ENCODE peak calls at places on chromosomes 5 and 9, in six cellular contexts. Q, Z, S, Y, T and L are unnamed samples.
A peak's percentile ranks its signal among the peaks of the same experiment; 100 is the strongest.

GRCh38 chr9:14106699-14107098 is 207.2 kb downstream of the NFIB start:
- DNase-seq in Q (no peak), T (no peak), Y (no peak), Z (no peak), S (no peak), L (no peak)

GRCh38 chr9:125815568-125815967 is 68.4 kb downstream of the PBX3 start:
- DNase-seq in Z (no peak), S (no peak), T (no peak), Y (peak; percentile 34), Q (peak; percentile 73), L (no peak)

GRCh38 chr9:124412228-124412575 is 3.0 kb downstream of the PSMB7 start:
- DNase-seq in Z (no peak), Y (no peak), Q (no peak), S (no peak), T (no peak), L (no peak)

GRCh38 chr9:36258989-36259315 is 704 bp upstream of the GNE start:
- DNase-seq in Z (no peak), S (no peak), Q (no peak), T (no peak), Y (no peak), L (no peak)

GRCh38 chr9:5939530-5939929 is 48.8 kb downstream of the MLANA start:
- DNase-seq in Y (no peak), Z (no peak), T (no peak), S (no peak), Q (no peak), L (no peak)

GRCh38 chr5:126448720-126449119 is 25.5 kb downstream of the GRAMD2B start:
- DNase-seq in Y (no peak), Q (no peak), Z (no peak), S (no peak), T (no peak), L (no peak)

GRCh38 chr5:145852990-145853389 is 17.8 kb upstream of the PRELID2 start:
- DNase-seq in T (no peak), S (no peak), Y (no peak), Q (no peak), Z (no peak), L (no peak)

GRCh38 chr5:1514027-1514818 is 9.5 kb downstream of the LPCAT1 start:
- DNase-seq in S (no peak), Z (no peak), Q (no peak), T (peak; percentile 40), Y (no peak), L (no peak)

GRCh38 chr5:20266068-20266467 is 278.1 kb upstream of the CDH18 start:
- DNase-seq in Y (no peak), Q (no peak), T (no peak), S (no peak), Z (no peak), L (no peak)

GRCh38 chr9:113359385-113359784 is 10.0 kb downstream of the BSPRY start:
- DNase-seq in S (no peak), Y (no peak), Z (no peak), T (no peak), Q (no peak), L (no peak)

GRCh38 chr5:177366528-177367322 is 9.0 kb downstream of the RGS14 start:
- DNase-seq in T (peak; percentile 97), Z (peak; percentile 97), Q (peak; percentile 96), S (peak; percentile 87), Y (peak; percentile 68), L (peak; percentile 86)
- H4K8ac ChIP-seq in T (no peak overlapping the region), Z (peak overlapping the region; percentile 95), Q (no peak overlapping the region), S (no peak overlapping the region), Y (peak overlapping the region; percentile 84), L (peak overlapping the region; percentile 100)

DNA sequence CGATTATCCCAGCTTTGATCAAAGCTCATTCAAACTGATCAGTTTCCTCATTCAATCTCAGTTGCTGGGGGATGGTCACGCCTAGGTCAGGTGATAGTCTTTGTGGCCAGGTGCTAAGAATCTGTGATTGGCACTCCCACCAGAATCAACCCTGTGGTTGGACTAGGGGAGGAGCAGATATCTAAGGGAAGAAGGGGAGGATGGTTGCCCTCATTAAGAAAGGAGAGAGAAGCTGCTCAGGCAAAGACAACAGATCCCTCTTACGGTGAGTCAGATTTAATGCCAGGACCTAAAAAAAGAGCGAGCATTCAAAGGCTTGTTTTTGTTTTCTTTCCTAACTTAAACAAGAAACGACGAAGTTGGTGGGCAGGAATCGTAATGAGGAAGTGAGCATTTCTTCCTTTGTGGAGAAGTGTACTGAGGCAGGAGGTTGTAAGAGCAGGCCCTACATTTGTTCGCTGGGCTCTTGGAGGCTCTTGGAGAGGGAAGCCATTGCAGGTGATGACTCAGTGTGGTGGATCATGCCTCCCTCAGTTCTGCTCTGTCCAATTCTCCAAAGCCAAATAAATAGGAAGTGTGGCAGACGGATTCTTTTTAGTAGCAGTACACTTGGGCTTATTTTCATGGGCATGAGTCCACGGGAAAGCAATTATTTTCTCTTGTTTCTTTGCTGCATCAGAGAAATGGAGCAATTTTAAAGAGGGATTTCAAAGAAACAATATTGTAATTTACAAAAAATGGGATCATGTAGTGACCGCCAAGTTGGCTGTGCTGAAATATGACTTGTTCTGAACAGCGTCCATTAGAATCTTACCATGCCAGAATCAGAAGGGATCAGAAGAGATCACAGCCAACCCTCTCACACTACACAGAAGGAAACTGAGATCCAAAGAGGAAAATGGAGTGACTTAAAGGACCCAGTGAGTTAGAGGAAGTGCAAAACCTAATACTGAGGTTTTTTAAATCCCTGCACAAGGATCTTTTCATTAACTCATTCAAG is 18.7 kb upstream of the TGFBR1 start:
- DNase-seq in S (no peak), T (no peak), Z (no peak), Q (no peak), Y (peak; percentile 90), L (peak; percentile 56)
- H3K4me2 ChIP-seq in S (no peak overlapping the region), T (no peak overlapping the region), Z (no peak overlapping the region), Q (no peak overlapping the region), Y (peak overlapping the region; percentile 48), L (no peak overlapping the region)

GRCh38 chr5:140245926-140246325 is 57.0 kb downstream of the PFDN1 start:
- DNase-seq in S (no peak), Z (no peak), T (no peak), Q (no peak), Y (no peak), L (no peak)
- H4K8ac ChIP-seq in S (no peak overlapping the region), Z (no peak overlapping the region), T (no peak overlapping the region), Q (no peak overlapping the region), Y (no peak overlapping the region), L (peak overlapping the region; percentile 66)

DNA sequence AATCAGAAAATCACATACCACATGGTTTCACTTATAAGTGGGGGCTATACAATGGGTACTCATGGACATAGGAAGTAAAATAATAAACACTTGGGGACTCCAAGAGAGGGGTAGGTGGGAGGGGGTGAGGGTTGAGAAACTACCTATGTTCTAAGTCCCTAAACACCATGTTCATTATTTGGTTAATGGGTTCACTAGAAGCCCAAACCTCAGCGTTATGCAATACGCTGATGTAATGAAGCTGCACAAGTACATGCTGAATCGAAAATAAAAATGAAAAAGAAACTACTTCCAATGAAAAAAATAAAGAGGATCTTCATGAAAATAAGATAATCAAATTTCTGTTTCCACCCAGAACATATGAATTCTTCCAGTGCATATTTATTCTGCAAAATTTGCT is 208.5 kb downstream of the TMEM161B start:
- DNase-seq in Q (no peak), S (no peak), Y (no peak), Z (no peak), T (no peak), L (no peak)
- H3K4me2 ChIP-seq in Q (no peak overlapping the region), S (no peak overlapping the region), Y (no peak overlapping the region), Z (no peak overlapping the region), T (no peak overlapping the region), L (no peak overlapping the region)

GRCh38 chr5:177542816-177543472 is 11.4 kb downstream of the FAM193B start:
- DNase-seq in Q (no peak), T (no peak), S (peak; percentile 66), Y (no peak), Z (no peak), L (no peak)

GRCh38 chr5:177546262-177546741 is 8.1 kb downstream of the FAM193B start:
- DNase-seq in Z (no peak), T (no peak), Q (peak; percentile 77), Y (peak; percentile 99), S (no peak), L (peak; percentile 99)

GRCh38 chr5:177550120-177550519 is 4.2 kb downstream of the FAM193B start:
- DNase-seq in S (no peak), Y (no peak), Q (no peak), Z (no peak), T (no peak), L (no peak)

GRCh38 chr5:177545487-177546261 is 8.7 kb downstream of the FAM193B start:
- DNase-seq in Q (no peak), S (no peak), Y (peak; percentile 83), T (no peak), Z (no peak), L (peak; percentile 90)

DNA sequence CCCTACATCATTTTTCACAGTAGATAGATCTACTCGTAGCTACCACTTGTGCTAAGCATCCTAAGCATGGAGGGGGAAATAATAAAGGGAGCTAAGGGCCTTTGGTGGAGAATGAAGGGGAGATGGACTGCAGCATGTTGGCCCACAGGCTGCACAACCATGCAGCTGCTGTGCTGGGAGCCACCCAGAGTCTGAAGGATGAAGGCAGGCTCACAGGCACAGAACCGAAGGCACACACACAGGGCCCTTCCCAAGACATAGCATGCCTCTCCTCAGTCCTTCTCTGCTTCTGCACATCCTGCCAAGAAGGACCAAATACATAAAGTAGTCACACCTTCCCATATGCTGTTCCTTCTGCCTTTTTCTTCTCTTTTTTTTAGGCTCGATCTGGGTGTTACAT is 6.6 kb downstream of the FAM193B start:
- DNase-seq in S (no peak), T (no peak), Y (no peak), Z (no peak), Q (no peak), L (no peak)
- H4K8ac ChIP-seq in S (no peak overlapping the region), T (no peak overlapping the region), Y (no peak overlapping the region), Z (no peak overlapping the region), Q (no peak overlapping the region), L (peak overlapping the region; percentile 8)

GRCh38 chr9:137382728-137383452 is 40.1 kb downstream of the EXD3 start:
- DNase-seq in Y (no peak), T (peak; percentile 73), S (no peak), Z (peak; percentile 55), Q (peak; percentile 68), L (no peak)

GRCh38 chr9:137383453-137384115 is 39.4 kb downstream of the EXD3 start:
- DNase-seq in Y (no peak), T (peak; percentile 27), Q (no peak), S (no peak), Z (no peak), L (no peak)

GRCh38 chr9:137381501-137382443 is 41.2 kb downstream of the EXD3 start:
- DNase-seq in Y (no peak), T (peak; percentile 27), Q (no peak), Z (no peak), S (no peak), L (no peak)

GRCh38 chr9:137380606-137381005 is 42.4 kb downstream of the EXD3 start:
- DNase-seq in T (no peak), S (no peak), Q (no peak), Y (no peak), Z (no peak), L (no peak)

DNA sequence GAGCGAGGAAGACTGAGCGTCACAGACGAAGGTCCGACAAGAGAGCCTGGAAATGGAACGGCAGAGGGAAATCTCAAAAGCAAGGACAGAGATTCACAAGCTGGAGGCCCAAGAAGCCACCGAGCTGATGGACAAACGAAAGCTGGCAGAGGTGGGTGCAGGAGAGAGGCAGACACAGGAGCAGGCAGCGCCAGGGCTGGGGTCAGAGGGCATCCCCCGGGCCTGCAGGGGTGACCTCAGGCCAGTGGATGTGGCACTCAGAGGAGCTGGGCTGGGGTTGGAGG is 40.6 kb downstream of the EXD3 start:
- DNase-seq in S (no peak), Z (no peak), Y (no peak), Q (no peak), T (no peak), L (no peak)
- H3K4me2 ChIP-seq in S (no peak overlapping the region), Z (no peak overlapping the region), Y (no peak overlapping the region), Q (no peak overlapping the region), T (no peak overlapping the region), L (no peak overlapping the region)

GRCh38 chr9:94029932-94030317 is 54.3 kb upstream of the PTPDC1 start:
- DNase-seq in T (no peak), Y (no peak), Z (no peak), S (no peak), Q (no peak), L (no peak)
- H4K8ac ChIP-seq in T (no peak overlapping the region), Y (peak overlapping the region; percentile 85), Z (peak overlapping the region; percentile 82), S (peak overlapping the region; percentile 19), Q (no peak overlapping the region), L (peak overlapping the region; percentile 94)